ENCODE peak calls at places on chromosome 9, in four cellular contexts. W, S, G and T are unnamed samples.

GRCh38 chr9:33445389-33445881 is 2.0 kb downstream of the AQP3 start:
- DNase-seq in W (no peak), S (peak; percentile 55), G (no peak), T (no peak)

GRCh38 chr9:119963798-119964372 is 594.6 kb upstream of the BRINP1 start:
- DNase-seq in W (no peak), S (peak; percentile 79), G (peak; percentile 82), T (peak; percentile 97)

GRCh38 chr9:27865031-27865438 is 291.8 kb upstream of the C9orf72 start:
- DNase-seq in W (no peak), S (no peak), G (peak; percentile 4), T (no peak)

GRCh38 chr9:135522137-135522877 is 1.1 kb downstream of the LCN1 start:
- DNase-seq in W (no peak), S (no peak), G (no peak), T (no peak)

GRCh38 chr9:107540167-107540566 is 50.6 kb upstream of the KLF4 start:
- DNase-seq in W (no peak), S (no peak), G (no peak), T (no peak)

GRCh38 chr9:126629007-126629674 is 15.4 kb downstream of the LMX1B start:
- DNase-seq in W (no peak), S (no peak), G (no peak), T (no peak)

GRCh38 chr9:6686396-6686795 is 40.9 kb upstream of the GLDC start:
- DNase-seq in W (no peak), S (no peak), G (peak; percentile 21), T (no peak)

GRCh38 chr9:113011911-113012381 is at the start of gene ZNF883:
- DNase-seq in W (peak; percentile 48), S (peak; percentile 64), G (peak; percentile 79), T (peak; percentile 82)

GRCh38 chr9:105055922-105056321 is 128.0 kb upstream of the ABCA1 start:
- DNase-seq in W (no peak), S (no peak), G (no peak), T (no peak)

GRCh38 chr9:120436937-120437592 is 142.9 kb downstream of the CDK5RAP2 start:
- DNase-seq in W (peak; percentile 51), S (no peak), G (no peak), T (peak; percentile 61)

GRCh38 chr9:93648836-93649235 is 72.5 kb downstream of the PHF2 start:
- DNase-seq in W (peak; percentile 25), S (no peak), G (peak; percentile 0), T (peak; percentile 23)

GRCh38 chr9:69174645-69175487 is 789 bp downstream of the TJP2 start:
- DNase-seq in W (no peak), S (peak; percentile 70), G (peak; percentile 98), T (peak; percentile 94)

GRCh38 chr9:17462869-17463464 is 115.9 kb upstream of the SH3GL2 start:
- DNase-seq in W (no peak), S (peak; percentile 12), G (peak; percentile 13), T (no peak)

GRCh38 chr9:16121593-16121992 is 568.8 kb downstream of the CCDC171 start:
- DNase-seq in W (no peak), S (no peak), G (peak; percentile 43), T (no peak)

GRCh38 chr9:133609311-133610098 is at the start of gene FAM163B:
- DNase-seq in W (no peak), S (peak; percentile 98), G (peak; percentile 78), T (peak; percentile 83)

GRCh38 chr9:134791009-134791408 is 89.6 kb upstream of the FCN2 start:
- DNase-seq in W (no peak), S (no peak), G (no peak), T (no peak)

GRCh38 chr9:27310582-27310981 is 13.6 kb upstream of the EQTN start:
- DNase-seq in W (no peak), S (peak; percentile 32), G (no peak), T (no peak)

GRCh38 chr9:123343428-123344272 is 12.3 kb upstream of the CRB2 start:
- DNase-seq in W (no peak), S (peak; percentile 21), G (peak; percentile 79), T (no peak)

GRCh38 chr9:17810728-17811634 is 232.1 kb downstream of the SH3GL2 start:
- DNase-seq in W (no peak), S (peak; percentile 34), G (peak; percentile 25), T (no peak)

GRCh38 chr9:135108801-135109500 is 21.5 kb downstream of the OLFM1 start:
- DNase-seq in W (no peak), S (no peak), G (no peak), T (no peak)

GRCh38 chr9:113215142-113215541 is 5.9 kb downstream of the FKBP15 start:
- DNase-seq in W (no peak), S (no peak), G (peak; percentile 3), T (no peak)

GRCh38 chr9:13603916-13604315 is 324.4 kb upstream of the MPDZ start:
- DNase-seq in W (no peak), S (no peak), G (peak; percentile 40), T (no peak)

GRCh38 chr9:81754245-81754644 is 64.9 kb upstream of the TLE1 start:
- DNase-seq in W (no peak), S (no peak), G (no peak), T (no peak)

GRCh38 chr9:106883626-106884190 is 20.7 kb downstream of the ZNF462 start:
- DNase-seq in W (no peak), S (no peak), G (peak; percentile 33), T (peak; percentile 59)

GRCh38 chr9:136831720-136832104 is 10.6 kb upstream of the AJM1 start:
- DNase-seq in W (no peak), S (no peak), G (peak; percentile 7), T (no peak)

GRCh38 chr9:3963266-3964019 is 336.4 kb downstream of the GLIS3 start:
- DNase-seq in W (no peak), S (no peak), G (peak; percentile 89), T (no peak)

GRCh38 chr9:10059044-10059443 is 553.8 kb downstream of the PTPRD start:
- DNase-seq in W (no peak), S (no peak), G (no peak), T (no peak)

GRCh38 chr9:78692871-78693270 is 395.9 kb downstream of the PSAT1 start:
- DNase-seq in W (no peak), S (no peak), G (peak; percentile 25), T (peak; percentile 69)

GRCh38 chr9:742104-742503 is 99.4 kb upstream of the DMRT1 start:
- DNase-seq in W (no peak), S (no peak), G (no peak), T (no peak)

GRCh38 chr9:35756275-35756742 is 2.2 kb upstream of the MSMP start:
- DNase-seq in W (peak; percentile 84), S (peak; percentile 84), G (no peak), T (peak; percentile 63)

GRCh38 chr9:123643518-123643917 is 286.4 kb downstream of the DENND1A start:
- DNase-seq in W (peak; percentile 84), S (no peak), G (peak; percentile 82), T (no peak)

GRCh38 chr9:134606951-134607733 is 34.5 kb upstream of the COL5A1 start:
- DNase-seq in W (no peak), S (peak; percentile 78), G (peak; percentile 80), T (peak; percentile 40)

GRCh38 chr9:92328225-92328624 is 2.5 kb downstream of the CENPP start:
- DNase-seq in W (no peak), S (peak; percentile 26), G (peak; percentile 41), T (no peak)

GRCh38 chr9:91119679-91120078 is 242.0 kb downstream of the AUH start:
- DNase-seq in W (no peak), S (no peak), G (peak; percentile 49), T (peak; percentile 95)